ENCODE peak calls at places on chromosomes 5 and 9, in seven cellular contexts. D, R, C, J, B, E and X are unnamed samples.

GRCh38 chr5:149581931-149582768 is 852 bp downstream of the ARHGEF37 start:
- DNase-seq in R (peak; percentile 38), B (no peak), E (no peak), J (peak; percentile 48), D (no peak), C (no peak), X (peak; percentile 67)

GRCh38 chr9:4515958-4516375 is 25.7 kb downstream of the SLC1A1 start:
- DNase-seq in R (peak; percentile 40), B (no peak), D (no peak), J (no peak), E (no peak), C (no peak), X (no peak)

GRCh38 chr5:146039420-146039819 is 66.0 kb downstream of the PLAC8L1 start:
- DNase-seq in D (no peak), B (no peak), J (no peak), R (no peak), E (no peak), C (no peak), X (no peak)

GRCh38 chr9:134442087-134442470 is 115.8 kb downstream of the RXRA start:
- DNase-seq in D (no peak), E (no peak), C (no peak), J (no peak), B (no peak), R (no peak), X (peak; percentile 28)

GRCh38 chr5:4294878-4295277 is 699.2 kb downstream of the IRX1 start:
- DNase-seq in C (no peak), B (no peak), J (no peak), R (no peak), D (no peak), E (no peak), X (peak; percentile 80)

GRCh38 chr9:87722393-87722792 is 3.5 kb upstream of the CTSL start:
- DNase-seq in R (no peak), D (no peak), C (no peak), E (no peak), B (no peak), J (peak; percentile 27), X (no peak)

GRCh38 chr9:125854553-125855275 is 107.5 kb downstream of the PBX3 start:
- DNase-seq in C (no peak), J (no peak), D (no peak), B (no peak), R (no peak), E (no peak), X (no peak)

GRCh38 chr5:37553720-37554402 is 174.7 kb downstream of the WDR70 start:
- DNase-seq in J (no peak), E (no peak), D (no peak), C (no peak), B (no peak), R (no peak), X (no peak)

GRCh38 chr5:11324521-11325289 is 563.7 kb upstream of the DAP start:
- DNase-seq in J (no peak), C (no peak), B (no peak), R (peak; percentile 34), D (no peak), E (no peak), X (no peak)

GRCh38 chr5:68381060-68381459 is 165.5 kb downstream of the PIK3R1 start:
- DNase-seq in E (peak; percentile 19), B (no peak), C (no peak), R (no peak), J (no peak), D (no peak), X (no peak)